ENCODE peak calls at places on chromosome 11, in nine cellular contexts. D is cardiac muscle cell, G is left ventricle myocardium inferior, I is sigmoid colon, E is heart right ventricle, L is Karpas-422, K is hepatocyte, W is psoas muscle, P is uterus. R is an unnamed sample.

GRCh38 chr11:9280655-9281301 is 15.6 kb upstream of the DENND5A start:
- DNase-seq in W (no peak), G (no peak), K (no peak), P (no peak), E (no peak), L (peak; percentile 79), D (peak; percentile 31), I (no peak), R (no peak)

GRCh38 chr11:62193954-62194353 is 3.9 kb downstream of the SCGB1D1 start:
- DNase-seq in K (peak; percentile 35), L (no peak), P (no peak), E (no peak), G (no peak), W (no peak), D (peak; percentile 54), I (no peak), R (no peak)

GRCh38 chr11:37370817-37371216 is 772.8 kb upstream of the RAG2 start:
- DNase-seq in L (no peak), G (no peak), W (no peak), K (no peak), P (no peak), E (no peak), I (no peak), D (no peak), R (no peak)

GRCh38 chr11:31652528-31652927 is 143.0 kb downstream of the ELP4 start:
- DNase-seq in E (no peak), K (no peak), D (no peak), G (no peak), P (no peak), W (no peak), L (no peak), I (no peak), R (no peak)

GRCh38 chr11:69489031-69489745 is 7.7 kb downstream of the LINC01488 start:
- DNase-seq in E (peak; percentile 67), D (peak; percentile 87), G (peak; percentile 63), K (no peak), P (no peak), I (no peak), W (peak; percentile 57), L (no peak), R (peak; percentile 52)

GRCh38 chr11:67270256-67271211 is 4.3 kb downstream of the GRK2 start:
- DNase-seq in I (peak; percentile 71), K (no peak), G (no peak), L (peak; percentile 88), E (peak; percentile 50), W (peak; percentile 73), P (peak; percentile 25), D (no peak), R (peak; percentile 71)

GRCh38 chr11:128936546-128937275 is 6.0 kb downstream of the TP53AIP1 start:
- DNase-seq in E (no peak), K (peak; percentile 26), G (no peak), L (no peak), I (no peak), P (no peak), D (peak; percentile 74), W (no peak), R (no peak)

GRCh38 chr11:67288452-67289225 is 464 bp upstream of the ANKRD13D start:
- DNase-seq in P (peak; percentile 88), G (peak; percentile 90), I (peak; percentile 96), K (peak; percentile 95), D (peak; percentile 94), W (peak; percentile 93), E (peak; percentile 90), L (peak; percentile 98), R (peak; percentile 95)

GRCh38 chr11:110096369-110096976 is 3.3 kb downstream of the ZC3H12C start:
- DNase-seq in E (no peak), I (no peak), D (no peak), W (no peak), P (no peak), L (no peak), K (no peak), G (no peak), R (no peak)

GRCh38 chr11:110094298-110095073 is 1.3 kb downstream of the ZC3H12C start:
- DNase-seq in D (no peak), I (no peak), E (no peak), P (no peak), G (no peak), W (no peak), K (no peak), L (no peak), R (no peak)

GRCh38 chr11:110097459-110098012 is 4.3 kb downstream of the ZC3H12C start:
- DNase-seq in I (no peak), E (no peak), L (no peak), D (no peak), W (no peak), P (no peak), G (no peak), K (no peak), R (no peak)

GRCh38 chr11:110093407-110094297 is 460 bp downstream of the ZC3H12C start:
- DNase-seq in D (peak; percentile 53), W (peak; percentile 79), P (peak; percentile 67), G (peak; percentile 74), K (peak; percentile 77), L (no peak), E (peak; percentile 64), I (peak; percentile 81), R (peak; percentile 77)

GRCh38 chr11:110095554-110095953 is 2.4 kb downstream of the ZC3H12C start:
- DNase-seq in D (no peak), P (no peak), G (no peak), K (no peak), W (no peak), E (no peak), L (no peak), I (no peak), R (no peak)
- H3K4me3 ChIP-seq in D (no peak overlapping the region), P (no peak overlapping the region), G (no peak overlapping the region), K (no peak overlapping the region), W (peak overlapping the region; percentile 7), E (no peak overlapping the region), L (no peak overlapping the region), I (no peak overlapping the region), R (no peak overlapping the region)

DNA sequence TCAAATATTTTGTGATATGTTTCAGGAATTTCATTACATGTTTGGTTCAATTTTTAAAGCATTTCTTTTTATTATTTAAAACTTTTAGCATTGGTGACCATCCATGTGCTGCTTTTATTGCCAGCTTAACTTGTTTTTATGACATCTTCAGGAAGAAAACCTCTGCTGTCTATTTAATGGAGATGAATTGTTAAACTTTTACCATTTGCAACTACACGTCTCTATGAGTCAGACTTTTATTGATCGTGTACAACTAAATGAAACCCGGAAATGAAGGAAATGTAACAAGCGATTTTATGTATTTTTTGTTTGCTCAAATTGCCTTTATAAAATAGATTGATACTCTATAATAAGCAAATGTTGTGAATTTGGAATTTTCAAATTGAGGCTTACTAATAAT is 113.0 kb downstream of the PTPRJ start:
- DNase-seq in I (no peak), W (no peak), D (no peak), P (no peak), G (no peak), K (no peak), E (no peak), L (no peak), R (no peak)
- H3K4me1 ChIP-seq in I (peaks cover 1% of the 10 kb centered on the region), W (peaks cover 10% of the 10 kb centered on the region), D (peaks cover 26% of the 10 kb centered on the region), P (no peaks in the 10 kb centered on the region), G (peaks cover 45% of the 10 kb centered on the region), K (peaks cover 69% of the 10 kb centered on the region), E (peaks cover 22% of the 10 kb centered on the region), L (peaks cover 97% of the 10 kb centered on the region), R (no peaks in the 10 kb centered on the region)

GRCh38 chr11:71482216-71482615 is 29.2 kb downstream of the NADSYN1 start:
- DNase-seq in I (no peak), P (no peak), G (no peak), W (no peak), K (no peak), E (no peak), D (no peak), L (no peak), R (no peak)
- H3K4me3 ChIP-seq in I (no peak overlapping the region), P (no peak overlapping the region), G (no peak overlapping the region), W (no peak overlapping the region), K (no peak overlapping the region), E (no peak overlapping the region), D (no peak overlapping the region), L (no peak overlapping the region), R (no peak overlapping the region)

GRCh38 chr11:74492084-74492483 is 1.4 kb downstream of the LIPT2 start:
- DNase-seq in E (no peak), W (no peak), P (no peak), L (no peak), I (no peak), G (no peak), D (no peak), K (no peak), R (no peak)

GRCh38 chr11:74493816-74494630 is 499 bp upstream of the LIPT2 start:
- DNase-seq in G (no peak), L (no peak), E (no peak), K (no peak), W (no peak), P (no peak), D (no peak), I (no peak), R (no peak)

GRCh38 chr11:74494916-74495315 is 1.4 kb upstream of the LIPT2 start:
- DNase-seq in E (no peak), I (no peak), L (no peak), G (no peak), D (no peak), K (no peak), W (no peak), P (no peak), R (no peak)

GRCh38 chr11:74490945-74491344 is 2.6 kb downstream of the LIPT2 start:
- DNase-seq in I (no peak), K (no peak), G (no peak), P (no peak), L (no peak), E (no peak), D (no peak), W (no peak), R (no peak)

DNA sequence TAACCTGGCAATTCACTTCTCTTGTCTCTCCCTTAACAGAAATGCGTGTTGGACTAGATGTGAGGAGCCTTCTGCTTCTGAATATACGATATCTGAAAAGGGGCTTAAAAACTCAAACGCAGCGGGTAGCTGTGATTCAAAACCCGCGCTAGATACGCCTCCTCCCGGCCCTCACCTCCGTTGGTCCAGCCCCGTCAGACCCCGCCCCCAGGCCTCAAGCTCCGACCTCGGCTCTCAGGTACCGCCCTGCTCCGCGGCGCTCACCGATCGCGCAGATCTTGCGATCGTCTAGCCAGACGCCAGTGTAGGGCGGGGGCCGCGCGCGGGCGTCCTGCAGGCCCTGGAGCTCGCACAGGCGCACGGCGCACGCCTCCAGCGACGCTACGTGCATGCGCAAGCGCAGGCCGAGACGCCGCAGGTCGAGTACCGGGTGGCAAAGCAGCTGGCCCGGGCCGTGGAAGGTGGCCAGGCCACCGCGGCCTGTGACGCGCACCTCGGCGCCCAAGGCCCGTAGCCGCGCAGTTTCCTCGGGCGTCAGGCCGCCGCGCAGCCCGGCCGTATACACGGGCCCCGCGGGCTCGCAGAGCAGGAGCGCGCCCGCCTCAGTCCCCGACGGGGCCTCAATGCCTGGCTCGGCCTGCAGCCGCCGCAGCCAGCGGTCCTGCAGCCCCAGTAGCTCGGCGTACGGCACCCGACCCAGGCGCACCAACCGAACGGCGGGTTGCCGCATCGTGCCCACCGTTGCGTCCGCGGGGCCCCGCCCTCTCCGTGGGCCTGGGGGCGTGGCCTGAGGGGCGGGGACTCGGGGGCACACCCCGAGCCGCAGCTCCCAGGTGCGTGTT is at the start of gene LIPT2:
- DNase-seq in L (peak; percentile 100), G (peak; percentile 97), I (peak; percentile 98), P (peak; percentile 96), W (peak; percentile 98), E (peak; percentile 97), K (peak; percentile 99), D (peak; percentile 98), R (peak; percentile 98)
- H3K4me1 ChIP-seq in L (peaks cover 17% of the 10 kb centered on the region), G (peaks cover 22% of the 10 kb centered on the region), I (peaks cover 10% of the 10 kb centered on the region), P (no peaks in the 10 kb centered on the region), W (peaks cover 20% of the 10 kb centered on the region), E (peaks cover 9% of the 10 kb centered on the region), K (no peaks in the 10 kb centered on the region), D (no peaks in the 10 kb centered on the region), R (no peaks in the 10 kb centered on the region)

R was measured in aorta.